ENCODE peak calls at places on chromosomes 4 and X, in seven cellular contexts. L is stomach, B is esophagus squamous epithelium, U is IMR-90, T is gastrocnemius medialis, D is tibial nerve, E is uterus. O is an unnamed sample.

GRCh38 chr4:172142331-172142738 is 329.1 kb downstream of the GALNTL6 start:
- DNase-seq in D (no peak), T (no peak), U (peak; percentile 22), B (no peak), E (no peak), L (no peak), O (no peak)

GRCh38 chr4:110621839-110622751 is 782 bp downstream of the PITX2 start:
- DNase-seq in T (peak; percentile 32), E (no peak), D (no peak), U (no peak), L (no peak), B (no peak), O (no peak)

GRCh38 chrX:54248309-54248708 is 65.3 kb upstream of the FAM120C start:
- DNase-seq in D (no peak), U (peak; percentile 44), B (no peak), L (no peak), E (no peak), T (no peak), O (no peak)

GRCh38 chr4:79015406-79015805 is 76.2 kb upstream of the PAQR3 start:
- DNase-seq in B (no peak), L (no peak), E (no peak), U (no peak), T (no peak), D (no peak), O (no peak)

GRCh38 chr4:74030285-74030684 is 8.2 kb downstream of the CXCL3 start:
- DNase-seq in D (no peak), B (no peak), L (no peak), T (no peak), E (no peak), U (no peak), O (no peak)

GRCh38 chrX:3712080-3712869 is 1.2 kb downstream of the PRKX start:
- DNase-seq in B (no peak), U (peak; percentile 32), T (peak; percentile 9), D (peak; percentile 14), E (no peak), L (no peak), O (no peak)

GRCh38 chr4:76760214-76760613 is 137.7 kb downstream of the SOWAHB start:
- DNase-seq in E (no peak), B (no peak), T (no peak), U (no peak), D (no peak), L (no peak), O (no peak)

GRCh38 chrX:31656013-31656412 is 584.2 kb upstream of the FTHL17 start:
- DNase-seq in L (no peak), U (peak; percentile 47), B (no peak), E (no peak), T (no peak), D (no peak), O (no peak)

GRCh38 chrX:111095974-111096870 is at the start of gene PAK3:
- DNase-seq in E (peak; percentile 58), T (peak; percentile 31), L (peak; percentile 35), U (peak; percentile 64), D (peak; percentile 25), B (no peak), O (no peak)

GRCh38 chrX:66022742-66023725 is 16.8 kb downstream of the VSIG4 start:
- DNase-seq in T (no peak), D (no peak), U (no peak), L (no peak), B (no peak), E (no peak), O (no peak)

GRCh38 chr4:113094802-113095201 is 45.3 kb downstream of the ANK2 start:
- DNase-seq in D (no peak), B (no peak), E (no peak), T (no peak), L (no peak), U (no peak), O (no peak)

GRCh38 chr4:98663226-98664006 is 5.0 kb upstream of the TSPAN5 start:
- DNase-seq in E (no peak), U (no peak), L (no peak), D (no peak), B (no peak), T (no peak), O (peak; percentile 23)

GRCh38 chrX:9183481-9183880 is 149.6 kb upstream of the FAM9B start:
- DNase-seq in T (no peak), E (no peak), B (no peak), D (no peak), U (no peak), L (no peak), O (no peak)

GRCh38 chr4:6633091-6633906 is 7.2 kb upstream of the MRFAP1 start:
- DNase-seq in T (peak; percentile 24), U (peak; percentile 49), L (no peak), B (no peak), E (no peak), D (no peak), O (no peak)

GRCh38 chr4:6017030-6017429 is 1.2 kb downstream of the C4orf50 start:
- DNase-seq in T (no peak), L (no peak), E (no peak), B (no peak), D (no peak), U (no peak), O (no peak)

GRCh38 chr4:40055873-40056721 is 553 bp upstream of the N4BP2 start:
- DNase-seq in D (peak; percentile 51), E (peak; percentile 75), B (peak; percentile 1), U (peak; percentile 83), L (peak; percentile 72), T (peak; percentile 60), O (peak; percentile 71)

GRCh38 chr4:53598901-53599300 is 7.6 kb upstream of the LNX1 start:
- DNase-seq in U (no peak), L (no peak), E (no peak), B (no peak), D (no peak), T (no peak), O (no peak)

GRCh38 chr4:109434007-109434792 is 585 bp downstream of the SEC24B start:
- DNase-seq in B (no peak), D (peak; percentile 28), U (peak; percentile 18), T (peak; percentile 25), E (peak; percentile 41), L (peak; percentile 46), O (peak; percentile 56)

GRCh38 chrX:11792461-11793421 is 34.7 kb downstream of the MSL3 start:
- DNase-seq in B (no peak), L (peak; percentile 52), T (no peak), E (no peak), D (no peak), U (no peak), O (no peak)

GRCh38 chrX:16587776-16588175 is 62.2 kb upstream of the S100G start:
- DNase-seq in U (peak; percentile 23), L (no peak), B (no peak), D (no peak), E (no peak), T (no peak), O (no peak)

DNA sequence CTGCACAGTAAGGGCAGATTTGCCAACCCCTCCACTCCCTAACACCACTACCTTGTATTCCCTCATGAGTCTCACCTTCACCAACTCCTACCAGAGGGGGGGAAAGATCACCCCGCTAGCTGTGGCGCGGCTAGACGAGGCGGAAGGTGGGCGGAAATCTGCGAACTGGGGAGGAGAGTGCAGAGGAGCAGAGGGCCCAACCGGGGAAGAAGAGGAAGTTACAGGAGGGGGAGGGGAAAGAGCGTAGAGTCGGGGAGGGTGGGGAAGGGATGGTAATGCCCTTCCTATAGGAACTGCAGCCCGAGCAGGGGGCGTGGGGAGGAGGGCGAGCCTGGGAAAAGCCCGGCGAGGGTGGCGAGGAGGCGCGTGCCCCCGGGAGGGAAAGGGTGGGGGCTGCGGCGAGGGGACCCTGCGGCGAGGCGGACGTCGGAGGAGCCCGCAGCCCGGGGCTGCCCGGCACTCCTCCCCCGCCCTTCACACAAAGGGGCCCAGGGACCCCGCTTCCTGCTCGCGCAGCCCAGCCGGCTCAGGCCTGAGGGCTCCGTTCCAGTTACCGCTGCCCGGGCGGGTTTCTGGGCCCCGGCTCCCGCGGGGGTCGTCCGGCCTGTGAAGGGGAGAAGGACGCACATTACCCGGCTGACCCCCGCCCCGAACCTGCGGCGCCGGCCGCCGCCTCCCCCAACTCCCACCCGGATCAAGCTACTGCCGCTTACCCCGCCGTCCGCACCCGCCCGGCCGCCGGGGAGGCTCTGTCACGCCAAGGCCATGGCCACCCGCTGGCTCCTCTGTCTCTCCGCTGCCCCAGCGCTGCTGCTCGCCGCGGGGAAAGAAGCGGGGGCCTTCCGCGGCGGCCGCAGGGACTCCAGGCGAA is 1.8 kb downstream of the RAP2C start:
- DNase-seq in T (peak; percentile 52), L (peak; percentile 61), B (peak; percentile 41), U (peak; percentile 75), D (peak; percentile 30), E (peak; percentile 66), O (peak; percentile 69)
- TF ChIP-seq POLR2A in T (peak; percentile 30), L (no peak), B (no peak), U (no peak), D (no peak), E (no peak), O (no peak)

GRCh38 chr4:102431608-102431961 is 69.6 kb upstream of the NFKB1 start:
- DNase-seq in E (no peak), B (no peak), T (no peak), U (no peak), L (no peak), D (no peak), O (no peak)
- TF ChIP-seq CTCF in E (no peak), B (no peak), T (no peak), U (no peak), L (no peak), D (peak; percentile 28), O (no peak)

DNA sequence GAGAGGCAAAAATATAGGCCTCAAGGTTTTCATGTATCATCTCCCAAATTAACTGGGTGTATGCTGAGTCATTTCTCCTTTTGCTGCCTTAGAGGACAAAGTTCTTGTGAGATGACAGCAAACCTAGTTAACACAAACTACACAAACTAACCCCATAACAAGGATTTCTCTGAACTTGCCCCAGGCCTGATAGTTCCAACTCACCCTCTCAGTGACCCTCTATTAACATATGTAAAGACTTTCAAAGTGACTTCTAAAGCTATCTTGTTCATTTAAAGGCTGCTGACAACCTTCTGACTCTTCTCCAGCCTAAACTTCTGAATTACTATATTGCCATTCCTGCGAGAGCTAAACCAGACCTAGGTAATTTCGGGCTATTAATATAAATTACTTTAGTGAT is 43.2 kb upstream of the CCDC149 start:
- DNase-seq in U (no peak), D (no peak), L (no peak), B (no peak), T (no peak), E (no peak), O (no peak)
- H3K9me3 ChIP-seq in U (no peaks in the 10 kb centered on the region), D (no peaks in the 10 kb centered on the region), L (peaks cover 11% of the 10 kb centered on the region), B (no peaks in the 10 kb centered on the region), T (no peaks in the 10 kb centered on the region), E (no peaks in the 10 kb centered on the region), O (no peaks in the 10 kb centered on the region)

GRCh38 chr4:184538023-184538599 is 63.8 kb upstream of the IRF2 start:
- DNase-seq in D (peak; percentile 97), U (peak; percentile 90), E (peak; percentile 91), T (peak; percentile 90), B (peak; percentile 68), L (peak; percentile 91), O (peak; percentile 92)

GRCh38 chr4:184534511-184535391 is 60.4 kb upstream of the IRF2 start:
- DNase-seq in E (no peak), B (no peak), D (no peak), L (no peak), T (no peak), U (peak; percentile 67), O (no peak)

GRCh38 chr4:184536881-184537248 is 62.5 kb upstream of the IRF2 start:
- DNase-seq in U (no peak), L (no peak), T (no peak), E (no peak), B (no peak), D (peak; percentile 12), O (no peak)

GRCh38 chr4:184536070-184536880 is 61.9 kb upstream of the IRF2 start:
- DNase-seq in U (no peak), B (no peak), L (no peak), D (no peak), E (no peak), T (no peak), O (no peak)

GRCh38 chr4:184537269-184538022 is 63.1 kb upstream of the IRF2 start:
- DNase-seq in E (peak; percentile 99), L (peak; percentile 97), B (peak; percentile 60), D (peak; percentile 95), T (peak; percentile 95), U (peak; percentile 93), O (peak; percentile 98)
- TF ChIP-seq POLR2A in E (peak; percentile 87), L (peak; percentile 95), B (no peak), D (peak; percentile 96), T (peak; percentile 86), U (peak; percentile 54), O (peak; percentile 94)